ENCODE peak calls at places on chromosomes 2 and 18, in ten cellular contexts. H, L, B, N, O, E, K, P, X and W are unnamed samples. For H3K36me3 and H3K4me1, the result is how much of the 10 kb centered on the place peaks cover.

GRCh38 chr2:215367647-215368492 is 56.0 kb downstream of the ATIC start:
- DNase-seq in X (no peak), H (peak), K (no peak), B (no peak), E (no peak), O (peak), N (no peak), L (no peak), P (no peak), W (no peak)

GRCh38 chr2:168697668-168698121 is 104.7 kb upstream of the NOSTRIN start:
- DNase-seq in L (no peak), O (no peak), B (no peak), X (no peak), K (no peak), P (no peak), E (no peak), N (no peak), H (peak), W (no peak)

GRCh38 chr2:138777996-138778395 is 2.2 kb downstream of the NXPH2 start:
- DNase-seq in K (no peak), O (peak), E (no peak), H (peak), B (no peak), X (no peak), N (no peak), L (no peak), P (no peak), W (no peak)

GRCh38 chr2:54597153-54597827 is 126.2 kb upstream of the EML6 start:
- DNase-seq in P (no peak), H (peak), O (no peak), X (no peak), B (no peak), K (no peak), E (no peak), L (no peak), N (peak), W (peak)

GRCh38 chr2:162782138-162782537 is 56.4 kb downstream of the KCNH7 start:
- DNase-seq in B (no peak), X (no peak), H (no peak), P (no peak), L (no peak), N (no peak), O (no peak), K (no peak), E (no peak), W (no peak)

GRCh38 chr2:65146067-65146466 is 16.2 kb upstream of the RAB1A start:
- DNase-seq in O (no peak), H (no peak), N (no peak), P (no peak), K (no peak), L (no peak), E (no peak), X (no peak), B (no peak), W (no peak)

GRCh38 chr2:229731363-229731762 is 17.0 kb upstream of the DNER start:
- DNase-seq in O (no peak), N (no peak), B (no peak), E (no peak), P (no peak), H (no peak), L (no peak), K (no peak), X (no peak), W (no peak)

GRCh38 chr2:189685540-189686229 is 11.2 kb downstream of the ANKAR start:
- DNase-seq in P (no peak), L (no peak), N (no peak), K (no peak), E (peak), H (peak), X (no peak), B (no peak), O (peak), W (no peak)

GRCh38 chr2:46303233-46303632 is 6.0 kb downstream of the EPAS1 start:
- DNase-seq in O (no peak), X (no peak), B (no peak), L (no peak), N (no peak), E (no peak), P (no peak), K (peak), H (no peak), W (no peak)

GRCh38 chr2:236922061-236922460 is 163.6 kb upstream of the COPS8 start:
- DNase-seq in N (no peak), O (no peak), K (no peak), E (no peak), P (no peak), B (no peak), X (no peak), L (no peak), H (no peak), W (no peak)

GRCh38 chr18:54647176-54647575 is 56.1 kb downstream of the DYNAP start:
- DNase-seq in X (no peak), O (peak), P (peak), K (no peak), E (no peak), L (no peak), N (peak), H (peak), B (no peak), W (no peak)

GRCh38 chr18:39842042-39842791 is 2112.8 kb upstream of the PIK3C3 start:
- DNase-seq in H (no peak), X (no peak), N (no peak), O (peak), B (no peak), P (no peak), K (no peak), E (no peak), L (no peak), W (no peak)

GRCh38 chr2:128452536-128453530 is 134.2 kb upstream of the HS6ST1 start:
- DNase-seq in K (peak), E (peak), P (no peak), B (no peak), X (no peak), L (no peak), O (no peak), N (no peak), H (no peak), W (no peak)

GRCh38 chr2:41718703-41719102 is 329.1 kb upstream of the PKDCC start:
- DNase-seq in X (no peak), P (no peak), N (no peak), E (no peak), K (no peak), H (no peak), L (no peak), O (no peak), B (no peak), W (no peak)

GRCh38 chr2:237572021-237572741 is 5.8 kb downstream of the PRLH start:
- DNase-seq in X (peak), B (peak), K (peak), O (peak), N (peak), L (peak), P (peak), H (peak), E (peak), W (peak)

GRCh38 chr2:79511320-79511951 is 1.4 kb upstream of the CTNNA2 start:
- DNase-seq in O (peak), L (no peak), X (no peak), P (no peak), N (peak), K (no peak), H (peak), B (peak), E (no peak), W (no peak)

GRCh38 chr2:169656164-169656563 is 38.0 kb downstream of the CFAP210 start:
- DNase-seq in P (no peak), B (no peak), X (no peak), O (no peak), L (no peak), E (no peak), K (no peak), H (no peak), N (no peak), W (no peak)

GRCh38 chr2:236408786-236409185 is 144.6 kb upstream of the ASB18 start:
- DNase-seq in P (no peak), O (no peak), N (no peak), K (no peak), H (no peak), E (no peak), L (no peak), X (no peak), B (no peak), W (no peak)

GRCh38 chr2:190376591-190377245 is 31.4 kb upstream of the MFSD6 start:
- DNase-seq in N (no peak), B (no peak), E (no peak), O (no peak), H (no peak), X (no peak), P (no peak), K (no peak), L (no peak), W (no peak)

GRCh38 chr2:158131483-158131912 is 29.8 kb downstream of the UPP2 start:
- DNase-seq in N (no peak), X (no peak), E (no peak), H (no peak), P (no peak), O (no peak), L (no peak), K (no peak), B (no peak), W (no peak)

GRCh38 chr2:150325656-150326055 is 161.8 kb downstream of the RND3 start:
- DNase-seq in H (peak), O (no peak), P (no peak), B (no peak), K (no peak), L (no peak), X (no peak), N (no peak), E (no peak), W (no peak)

DNA sequence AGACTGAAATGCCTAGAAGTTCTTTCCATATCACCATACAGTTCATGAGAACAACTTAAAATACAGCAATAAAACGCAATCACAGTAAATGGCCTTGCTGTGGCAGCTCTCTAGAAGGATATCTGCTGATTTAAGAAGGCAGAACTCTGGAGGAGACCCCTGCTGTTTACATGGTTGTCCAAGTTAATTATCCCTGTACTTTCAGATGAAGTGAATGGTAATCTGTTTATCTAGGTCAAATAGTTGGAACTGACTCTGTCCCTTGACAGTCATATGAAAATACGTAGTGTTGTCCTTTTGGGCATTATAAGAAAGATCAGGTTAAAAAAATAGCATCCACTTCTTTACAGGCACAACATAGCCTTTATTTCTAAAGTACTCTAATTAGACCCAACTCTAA is 115.6 kb downstream of the COLEC12 start:
- DNase-seq in N (no peak), B (no peak), K (no peak), P (no peak), E (no peak), H (no peak), L (no peak), O (no peak), X (no peak), W (no peak)
- H3K36me3 ChIP-seq in N (under half), B (under half), K (under half), P (under half), E (under half), H (under half), L (under half), O (under half), X (under half), W (under half)

DNA sequence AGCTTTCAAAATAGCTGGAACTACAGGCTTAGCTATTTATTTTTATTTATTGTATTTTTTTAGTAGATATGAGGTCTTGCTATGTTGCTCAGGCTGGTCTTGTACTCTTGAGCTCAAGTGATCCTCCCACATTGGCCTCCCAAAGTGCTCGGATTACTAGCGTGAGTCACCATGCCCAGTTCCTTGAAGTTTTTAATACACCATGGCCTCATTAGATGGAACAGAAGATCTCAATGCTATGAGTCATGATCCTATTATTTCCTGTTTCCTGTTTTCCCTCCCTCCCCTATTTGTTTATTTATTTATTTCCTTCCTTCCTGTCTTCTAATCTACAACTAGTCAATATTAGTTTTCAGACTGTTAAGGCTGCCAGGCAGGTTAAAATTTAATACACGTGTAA is 309.0 kb downstream of the CMPK2 start:
- DNase-seq in K (no peak), L (no peak), N (no peak), X (no peak), O (no peak), H (peak), B (no peak), P (no peak), E (no peak), W (no peak)
- H3K27ac ChIP-seq in K (no peak), L (no peak), N (no peak), X (no peak), O (no peak), H (no peak), B (no peak), P (no peak), E (no peak), W (no peak)

DNA sequence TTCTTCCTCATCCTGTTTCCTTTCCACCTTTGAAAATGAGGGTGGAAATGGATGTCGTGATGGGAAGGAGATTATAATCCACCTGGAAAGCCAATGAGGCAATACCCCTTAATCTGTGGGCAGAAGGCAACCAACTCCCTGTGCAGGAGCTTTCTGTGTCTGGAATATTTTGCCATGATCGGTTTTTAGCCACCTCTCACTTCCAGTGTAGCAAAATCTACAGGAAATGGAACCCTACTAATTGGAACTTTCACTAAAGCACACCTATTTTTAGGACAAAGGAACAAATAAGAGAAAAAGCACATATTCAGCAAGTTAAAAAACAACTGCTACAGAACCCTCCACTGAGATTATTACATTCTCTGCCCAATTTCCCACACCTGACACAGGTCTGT is 112.1 kb upstream of the SMAD7 start:
- DNase-seq in O (no peak), X (no peak), B (no peak), K (no peak), E (no peak), H (no peak), N (no peak), P (no peak), L (no peak), W (no peak)
- H3K4me1 ChIP-seq in O (under half), X (under half), B (under half), K (under half), E (under half), H (under half), N (half or more), P (under half), L (under half), W (under half)

DNA sequence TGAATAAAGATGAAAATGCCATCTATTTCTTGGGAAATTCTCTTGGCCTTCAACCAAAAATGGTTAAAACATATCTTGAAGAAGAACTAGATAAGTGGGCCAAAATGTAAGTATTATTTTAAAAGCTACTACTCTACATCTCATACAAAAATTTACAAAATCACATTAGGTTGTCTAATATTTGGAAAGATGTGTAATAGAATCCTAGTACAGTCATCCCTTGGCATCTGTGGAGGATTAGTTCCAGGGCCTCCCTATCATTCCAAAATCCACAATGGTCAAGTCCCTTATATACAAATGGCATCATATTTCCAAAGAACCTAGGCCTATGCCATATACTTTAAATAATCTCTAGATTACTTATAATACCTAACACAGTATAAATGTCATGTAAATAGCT is 41.2 kb downstream of the KYNU start:
- DNase-seq in L (no peak), P (no peak), E (no peak), K (no peak), H (peak), N (no peak), X (no peak), B (no peak), O (no peak), W (no peak)
- H3K36me3 ChIP-seq in L (under half), P (under half), E (under half), K (under half), H (under half), N (under half), X (under half), B (under half), O (under half), W (under half)

GRCh38 chr2:226659416-226659815 is 140.2 kb downstream of the IRS1 start:
- DNase-seq in P (no peak), O (no peak), X (no peak), E (no peak), N (no peak), L (no peak), B (no peak), K (no peak), H (no peak), W (no peak)
- H3K27ac ChIP-seq in P (no peak), O (no peak), X (no peak), E (no peak), N (no peak), L (no peak), B (no peak), K (peak), H (no peak), W (no peak)

GRCh38 chr2:27087823-27088410 is 1.3 kb downstream of the KHK start:
- DNase-seq in K (no peak), L (no peak), E (peak), B (no peak), H (no peak), O (no peak), P (no peak), N (no peak), X (no peak), W (no peak)

GRCh38 chr2:27085670-27086089 is 892 bp upstream of the KHK start:
- DNase-seq in K (peak), O (peak), H (peak), P (peak), N (no peak), B (peak), X (no peak), E (peak), L (no peak), W (no peak)

GRCh38 chr2:27085062-27085669 is 1.4 kb upstream of the KHK start:
- DNase-seq in E (peak), X (no peak), H (no peak), L (no peak), O (no peak), P (no peak), K (no peak), N (no peak), B (no peak), W (no peak)

GRCh38 chr2:27086090-27086721 is 366 bp upstream of the KHK start:
- DNase-seq in E (peak), B (peak), N (peak), H (peak), K (peak), X (peak), O (peak), L (peak), P (peak), W (peak)

GRCh38 chr2:27086722-27087446 is at the start of gene KHK:
- DNase-seq in H (no peak), L (no peak), P (no peak), N (no peak), B (peak), K (peak), E (peak), X (no peak), O (no peak), W (no peak)
- H3K4me1 ChIP-seq in H (under half), L (under half), P (under half), N (under half), B (under half), K (under half), E (under half), X (under half), O (under half), W (under half)